ENCODE peak calls at places on chromosome 3, in ten cellular contexts. Y is Right ventricle myocardium superior; S is activated gamma-delta T cell treated with anti-CD3 and anti-CD28 coated beads, Interleukin-2, amount 50 U/mL, for 16 hours; O is LHCN-M2; H is NCI-H460; G is stimulated activated CD4-positive, alpha-beta T cell treated with anti-CD3 and anti-CD28 coated beads, Interleukin-2, amount 100 ng/mL, for 48 hours; K is hippocampal formation; N is cardiac muscle cell; Z is stimulated activated CD8-positive, alpha-beta memory T cell treated with anti-CD3 and anti-CD28 coated beads, Interleukin-4, amount 100 ng/mL, for 48 hours; W is brain microvascular endothelial cell. I is an unnamed sample.

GRCh38 chr3:117145677-117146076 is 436.1 kb downstream of the TUSC7 start:
- DNase-seq in Y (no peak), Z (no peak), G (no peak), K (no peak), H (no peak), O (no peak), W (no peak), N (no peak), S (no peak), I (no peak)

GRCh38 chr3:56985460-56986327 is 74.8 kb upstream of the SPATA12 start:
- DNase-seq in G (no peak), K (no peak), O (no peak), W (no peak), S (no peak), Y (no peak), Z (no peak), N (peak), H (no peak), I (no peak)

GRCh38 chr3:140585828-140586227 is 92.0 kb upstream of the TRIM42 start:
- DNase-seq in S (no peak), G (no peak), N (peak), O (peak), Y (no peak), H (no peak), Z (no peak), W (peak), K (no peak), I (no peak)

GRCh38 chr3:119206611-119207511 is 33.5 kb downstream of the UPK1B start:
- DNase-seq in N (no peak), Z (no peak), H (no peak), G (no peak), S (no peak), Y (no peak), K (no peak), W (no peak), O (no peak), I (peak)

GRCh38 chr3:122942937-122943827 is 84.4 kb downstream of the SEMA5B start:
- DNase-seq in H (peak), W (peak), N (peak), Z (peak), S (no peak), O (peak), K (peak), Y (peak), G (peak), I (peak)

GRCh38 chr3:11096266-11097135 is 57.8 kb upstream of the HRH1 start:
- DNase-seq in O (peak), W (peak), K (peak), H (peak), S (peak), Z (peak), Y (peak), G (peak), N (peak), I (peak)

GRCh38 chr3:99686955-99687612 is 48.7 kb downstream of the COL8A1 start:
- DNase-seq in W (peak), Y (peak), Z (peak), K (peak), H (peak), G (peak), S (no peak), O (peak), N (peak), I (peak)

GRCh38 chr3:137471130-137471529 is 293.0 kb upstream of the SOX14 start:
- DNase-seq in K (no peak), W (no peak), H (no peak), O (no peak), Z (no peak), G (no peak), N (no peak), Y (no peak), S (no peak), I (no peak)

GRCh38 chr3:194134757-194135515 is 1.0 kb upstream of the HES1 start:
- DNase-seq in N (peak), O (peak), Y (peak), S (peak), G (peak), Z (peak), W (peak), H (peak), K (peak), I (peak)

GRCh38 chr3:136994772-136995516 is 37.2 kb downstream of the IL20RB start:
- DNase-seq in W (peak), Z (no peak), O (peak), H (no peak), Y (peak), N (peak), G (no peak), S (no peak), K (peak), I (no peak)

GRCh38 chr3:123130079-123130726 is 63.4 kb downstream of the PDIA5 start:
- DNase-seq in Z (no peak), H (no peak), G (no peak), W (no peak), S (no peak), O (no peak), K (no peak), Y (no peak), N (no peak), I (no peak)

GRCh38 chr3:12999147-13000140 is 73.8 kb downstream of the IQSEC1 start:
- DNase-seq in O (no peak), H (no peak), N (peak), Y (peak), Z (no peak), S (no peak), G (no peak), K (peak), W (no peak), I (no peak)

GRCh38 chr3:10600159-10601125 is 95.1 kb upstream of the ATP2B2 start:
- DNase-seq in K (peak), Z (no peak), W (no peak), S (no peak), H (no peak), G (no peak), Y (no peak), O (no peak), N (no peak), I (no peak)

GRCh38 chr3:43163895-43164493 is 58.1 kb upstream of the POMGNT2 start:
- DNase-seq in S (no peak), K (no peak), Z (no peak), H (no peak), O (no peak), Y (no peak), G (no peak), N (no peak), W (no peak), I (no peak)

GRCh38 chr3:16448691-16449090 is 64.8 kb downstream of the RFTN1 start:
- DNase-seq in K (no peak), W (peak), Y (peak), O (peak), Z (peak), G (peak), S (no peak), H (no peak), N (peak), I (peak)

GRCh38 chr3:114404590-114404989 is 110.8 kb downstream of the TIGIT start:
- DNase-seq in H (no peak), K (no peak), O (peak), Z (no peak), W (peak), G (no peak), N (no peak), S (no peak), Y (no peak), I (no peak)

GRCh38 chr3:112042842-112043280 is 8.3 kb downstream of the TMPRSS7 start:
- DNase-seq in Z (no peak), Y (no peak), K (no peak), O (no peak), G (no peak), W (no peak), H (no peak), S (no peak), N (no peak), I (no peak)

GRCh38 chr3:182139627-182140357 is 428.1 kb downstream of the SOX2 start:
- DNase-seq in H (no peak), O (no peak), S (no peak), W (no peak), Z (no peak), K (no peak), N (no peak), G (no peak), Y (no peak), I (no peak)

GRCh38 chr3:99720985-99721632 is 82.7 kb downstream of the COL8A1 start:
- DNase-seq in H (peak), G (no peak), O (peak), Y (peak), K (no peak), N (peak), S (no peak), Z (no peak), W (peak), I (no peak)

GRCh38 chr3:71389911-71390573 is 193.5 kb downstream of the FOXP1 start:
- DNase-seq in W (peak), Z (peak), O (peak), K (peak), S (no peak), Y (peak), H (no peak), G (no peak), N (peak), I (peak)

GRCh38 chr3:72270730-72271129 is 485.8 kb upstream of the PROK2 start:
- DNase-seq in H (no peak), W (no peak), S (no peak), Y (no peak), N (no peak), G (no peak), O (no peak), K (no peak), Z (no peak), I (no peak)

GRCh38 chr3:157441102-157441622 is 4.5 kb downstream of the PTX3 start:
- DNase-seq in S (no peak), H (no peak), K (no peak), W (no peak), Z (no peak), O (no peak), G (no peak), Y (no peak), N (peak), I (no peak)

GRCh38 chr3:21331321-21331720 is 419.7 kb downstream of the ZNF385D start:
- DNase-seq in G (no peak), N (no peak), S (no peak), H (no peak), W (no peak), Y (no peak), O (no peak), K (no peak), Z (no peak), I (no peak)

GRCh38 chr3:52480768-52481715 is 14.1 kb upstream of the STAB1 start:
- DNase-seq in H (no peak), O (no peak), Z (no peak), G (no peak), Y (no peak), W (no peak), K (no peak), S (no peak), N (no peak), I (no peak)

GRCh38 chr3:66363133-66363532 is 137.7 kb downstream of the LRIG1 start:
- DNase-seq in O (peak), Y (no peak), K (no peak), N (no peak), H (no peak), S (no peak), Z (no peak), W (peak), G (no peak), I (no peak)

GRCh38 chr3:175743733-175744400 is 884.7 kb downstream of the NAALADL2 start:
- DNase-seq in O (peak), G (no peak), Y (no peak), S (no peak), K (no peak), H (no peak), Z (no peak), W (peak), N (peak), I (peak)

GRCh38 chr3:36843065-36844051 is 79.0 kb upstream of the DCLK3 start:
- DNase-seq in Y (no peak), G (peak), O (no peak), Z (peak), K (peak), H (no peak), N (peak), S (peak), W (peak), I (peak)

GRCh38 chr3:107217161-107217560 is 160.1 kb upstream of the CCDC54 start:
- DNase-seq in G (no peak), Y (no peak), K (no peak), N (peak), S (no peak), W (peak), H (no peak), O (peak), Z (no peak), I (no peak)

GRCh38 chr3:66823010-66823399 is 175.1 kb upstream of the KBTBD8 start:
- DNase-seq in Y (no peak), K (no peak), N (peak), H (no peak), W (no peak), G (no peak), Z (no peak), S (no peak), O (no peak), I (no peak)

GRCh38 chr3:71450162-71450561 is 133.4 kb downstream of the FOXP1 start:
- DNase-seq in K (no peak), Y (no peak), W (no peak), Z (no peak), N (no peak), S (no peak), H (no peak), G (no peak), O (no peak), I (no peak)

GRCh38 chr3:135018171-135018923 is 223.3 kb downstream of the EPHB1 start:
- DNase-seq in O (no peak), W (no peak), S (no peak), G (no peak), H (no peak), Y (no peak), K (no peak), Z (no peak), N (no peak), I (no peak)

GRCh38 chr3:52240059-52240885 is 1.3 kb upstream of the TWF2 start:
- DNase-seq in N (peak), K (peak), G (no peak), W (peak), Y (peak), O (peak), Z (peak), H (peak), S (peak), I (no peak)

GRCh38 chr3:195820901-195821300 is 9.2 kb upstream of the MUC4 start:
- DNase-seq in Y (peak), S (no peak), G (no peak), W (no peak), Z (no peak), N (no peak), H (no peak), K (no peak), O (no peak), I (no peak)

GRCh38 chr3:15513810-15514662 is 7.5 kb downstream of the COLQ start:
- DNase-seq in O (no peak), S (no peak), Y (no peak), N (no peak), Z (no peak), H (no peak), K (no peak), W (no peak), G (no peak), I (no peak)

GRCh38 chr3:126487151-126487771 is 11.6 kb upstream of the ZXDC start:
- DNase-seq in H (no peak), G (no peak), Z (no peak), K (no peak), W (no peak), O (no peak), N (peak), S (no peak), Y (peak), I (no peak)

GRCh38 chr3:13019243-13019701 is 54.0 kb downstream of the IQSEC1 start:
- DNase-seq in K (no peak), H (no peak), G (no peak), O (peak), N (peak), W (peak), Y (peak), S (no peak), Z (no peak), I (no peak)

GRCh38 chr3:17320266-17320665 is 422.2 kb downstream of the TBC1D5 start:
- DNase-seq in Y (no peak), O (peak), K (no peak), G (no peak), N (peak), S (no peak), Z (no peak), W (no peak), H (no peak), I (no peak)

GRCh38 chr3:107372506-107372905 is 4.7 kb upstream of the CCDC54 start:
- DNase-seq in W (no peak), O (no peak), N (no peak), H (no peak), Y (no peak), K (no peak), S (no peak), Z (no peak), G (no peak), I (no peak)

GRCh38 chr3:102174832-102175374 is 259.9 kb upstream of the ZPLD1 start:
- DNase-seq in O (peak), W (no peak), S (no peak), G (no peak), N (no peak), Y (no peak), H (no peak), K (no peak), Z (no peak), I (no peak)

I was measured in A549.